ENCODE peak calls at places on chromosomes 2 and 18, in nine cellular contexts. I, E, C, U, M, D, G, H and Y are unnamed samples.

GRCh38 chr2:169891593-169892298 is 64.5 kb downstream of the UBR3 start:
- DNase-seq in G (no peak), C (no peak), U (peak), I (peak), M (peak), E (no peak), H (peak), D (no peak), Y (peak)

GRCh38 chr2:31302940-31303563 is 69.1 kb downstream of the EHD3 start:
- DNase-seq in E (no peak), C (no peak), G (no peak), U (no peak), I (no peak), D (no peak), H (no peak), M (no peak), Y (peak)

GRCh38 chr2:181546086-181546485 is 88.9 kb downstream of the ITGA4 start:
- DNase-seq in M (peak), U (no peak), G (no peak), I (peak), D (no peak), C (no peak), H (no peak), E (no peak), Y (peak)

GRCh38 chr2:148507970-148508369 is 136.6 kb upstream of the EPC2 start:
- DNase-seq in D (no peak), I (no peak), H (no peak), C (no peak), E (no peak), M (no peak), U (no peak), G (no peak), Y (no peak)

GRCh38 chr2:239022437-239023260 is 174.8 kb downstream of the TWIST2 start:
- DNase-seq in E (no peak), U (no peak), M (no peak), H (no peak), C (no peak), I (peak), G (no peak), D (no peak), Y (no peak)

GRCh38 chr18:11387880-11388279 is 221.5 kb upstream of the SLC35G4 start:
- DNase-seq in U (no peak), E (peak), I (peak), M (peak), G (no peak), D (no peak), H (peak), C (no peak), Y (peak)

GRCh38 chr2:51290725-51291124 is 258.8 kb upstream of the NRXN1 start:
- DNase-seq in H (peak), E (no peak), D (no peak), I (peak), U (peak), C (no peak), M (peak), G (no peak), Y (no peak)

GRCh38 chr2:73212448-73213176 is 1.4 kb upstream of the SMYD5 start:
- DNase-seq in M (peak), I (peak), G (peak), E (peak), H (peak), U (peak), D (peak), C (peak), Y (peak)

GRCh38 chr2:179701524-179702110 is 159.8 kb downstream of the ZNF385B start:
- DNase-seq in G (no peak), I (peak), U (no peak), H (no peak), C (no peak), D (no peak), M (peak), E (no peak), Y (peak)

GRCh38 chr18:3269241-3269640 is 7.3 kb downstream of the MYL12B start:
- DNase-seq in C (no peak), E (no peak), H (no peak), D (no peak), G (no peak), M (no peak), U (no peak), I (peak), Y (peak)

GRCh38 chr2:98623657-98624056 is 15.3 kb downstream of the UNC50 start:
- DNase-seq in I (peak), D (no peak), U (no peak), G (no peak), C (no peak), E (no peak), H (peak), M (peak), Y (no peak)

GRCh38 chr2:131577812-131578211 is 50.1 kb downstream of the CCDC74A start:
- DNase-seq in G (no peak), M (no peak), C (no peak), E (no peak), U (no peak), I (no peak), H (no peak), D (no peak), Y (no peak)

GRCh38 chr2:233059797-233060499 is at the start of gene INPP5D:
- DNase-seq in U (no peak), H (no peak), C (no peak), E (no peak), D (no peak), M (no peak), G (no peak), I (no peak), Y (no peak)

GRCh38 chr2:216172493-216172892 is 63.3 kb downstream of the XRCC5 start:
- DNase-seq in G (no peak), E (no peak), C (no peak), D (no peak), H (no peak), U (no peak), M (no peak), I (no peak), Y (no peak)

GRCh38 chr2:237147317-237147716 is 61.6 kb downstream of the COPS8 start:
- DNase-seq in G (no peak), M (no peak), I (no peak), U (no peak), E (no peak), H (no peak), D (no peak), C (no peak), Y (no peak)

GRCh38 chr2:173462908-173463840 is 108.5 kb downstream of the CDCA7 start:
- DNase-seq in D (no peak), C (no peak), E (no peak), I (no peak), G (no peak), H (no peak), M (no peak), U (no peak), Y (no peak)

GRCh38 chr2:127024769-127025356 is 82.1 kb downstream of the BIN1 start:
- DNase-seq in M (peak), E (peak), G (peak), D (no peak), U (no peak), H (peak), C (no peak), I (peak), Y (peak)

GRCh38 chr2:61149074-61149473 is 12.9 kb upstream of the C2orf74 start:
- DNase-seq in M (no peak), C (no peak), G (no peak), H (no peak), E (no peak), U (no peak), D (no peak), I (no peak), Y (no peak)

GRCh38 chr2:166384774-166385173 is 9.0 kb upstream of the SCN9A start:
- DNase-seq in I (peak), C (no peak), E (no peak), M (peak), U (no peak), G (no peak), H (peak), D (no peak), Y (peak)

GRCh38 chr2:20568501-20569463 is 82.1 kb downstream of the HS1BP3 start:
- DNase-seq in C (no peak), D (no peak), G (no peak), M (no peak), E (no peak), H (peak), U (no peak), I (no peak), Y (peak)

GRCh38 chr2:198440833-198441232 is 636.4 kb downstream of the PLCL1 start:
- DNase-seq in M (no peak), H (no peak), C (no peak), E (no peak), U (no peak), D (no peak), I (no peak), G (no peak), Y (peak)

GRCh38 chr2:241570961-241571581 is 12.5 kb downstream of the BOK start:
- DNase-seq in D (no peak), U (no peak), E (no peak), C (no peak), M (no peak), G (no peak), H (no peak), I (no peak), Y (no peak)

GRCh38 chr2:108263425-108263824 is 23.7 kb downstream of the SULT1C3 start:
- DNase-seq in E (no peak), C (no peak), M (no peak), H (no peak), G (no peak), U (no peak), I (no peak), D (no peak), Y (no peak)

GRCh38 chr2:143110759-143111428 is 18.3 kb upstream of the ARHGAP15 start:
- DNase-seq in D (peak), U (peak), I (peak), G (peak), E (no peak), C (no peak), M (peak), H (peak), Y (peak)

GRCh38 chr2:45890819-45891218 is 239.3 kb downstream of the PRKCE start:
- DNase-seq in C (no peak), I (no peak), M (no peak), H (no peak), E (no peak), U (no peak), D (no peak), G (no peak), Y (no peak)

GRCh38 chr2:173669271-173669853 is 295.8 kb downstream of the SP3 start:
- DNase-seq in G (no peak), D (no peak), E (no peak), M (peak), U (no peak), C (no peak), I (no peak), H (no peak), Y (peak)

GRCh38 chr18:79792988-79793355 is 4.8 kb upstream of the KCNG2 start:
- DNase-seq in G (no peak), U (no peak), I (no peak), E (no peak), H (no peak), M (no peak), C (no peak), D (no peak), Y (no peak)

GRCh38 chr2:120512321-120512710 is 166.4 kb downstream of the INHBB start:
- DNase-seq in U (no peak), D (no peak), I (no peak), E (no peak), H (no peak), C (no peak), M (no peak), G (no peak), Y (no peak)

GRCh38 chr2:56542213-56542612 is 358.4 kb downstream of the CCDC85A start:
- DNase-seq in E (no peak), I (no peak), U (no peak), G (no peak), M (no peak), H (no peak), D (no peak), C (no peak), Y (no peak)

DNA sequence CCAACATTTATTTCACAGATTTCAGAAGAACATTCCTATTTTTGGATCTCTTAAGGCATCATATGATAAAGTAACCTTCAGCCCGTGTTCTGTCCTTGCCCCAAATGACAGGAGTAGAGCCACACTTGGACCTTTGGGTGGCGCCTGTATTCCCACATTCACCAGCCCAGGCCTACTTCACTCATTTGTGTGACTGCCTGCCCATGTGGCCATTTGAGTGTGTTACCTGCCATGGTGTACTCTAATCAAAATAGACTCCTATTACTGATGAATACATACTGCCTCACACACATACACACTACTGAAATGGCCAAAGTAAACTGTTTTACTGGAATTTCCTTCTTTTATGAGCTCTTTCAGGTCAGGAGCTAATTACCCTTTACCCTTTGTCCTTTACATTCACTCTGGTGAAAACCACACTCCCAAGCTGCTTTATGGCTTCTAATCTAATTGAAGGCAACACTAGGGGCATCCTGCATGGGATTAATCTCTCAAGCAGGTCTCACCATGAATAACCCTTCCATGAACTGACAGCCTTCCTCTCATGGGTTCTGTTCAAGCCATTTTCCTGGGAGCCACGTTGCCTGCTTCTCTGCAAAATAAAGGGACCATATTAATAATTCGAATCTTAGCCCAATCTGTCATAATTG is 271.0 kb upstream of the GALNT5 start:
- DNase-seq in M (no peak), G (no peak), I (no peak), C (no peak), D (no peak), U (no peak), E (no peak), H (no peak), Y (no peak)
- TF ChIP-seq CTCF in M (no peak), G (peak), I (no peak), C (no peak), D (no peak), U (no peak), E (no peak), H (no peak), Y (no peak)

GRCh38 chr18:54684786-54685185 is 93.7 kb downstream of the DYNAP start:
- DNase-seq in D (no peak), C (no peak), I (no peak), G (no peak), M (no peak), U (no peak), H (peak), E (no peak), Y (no peak)
- H3K4me3 ChIP-seq in D (no peak), C (no peak), I (no peak), G (no peak), M (no peak), U (no peak), H (no peak), E (no peak), Y (no peak)

DNA sequence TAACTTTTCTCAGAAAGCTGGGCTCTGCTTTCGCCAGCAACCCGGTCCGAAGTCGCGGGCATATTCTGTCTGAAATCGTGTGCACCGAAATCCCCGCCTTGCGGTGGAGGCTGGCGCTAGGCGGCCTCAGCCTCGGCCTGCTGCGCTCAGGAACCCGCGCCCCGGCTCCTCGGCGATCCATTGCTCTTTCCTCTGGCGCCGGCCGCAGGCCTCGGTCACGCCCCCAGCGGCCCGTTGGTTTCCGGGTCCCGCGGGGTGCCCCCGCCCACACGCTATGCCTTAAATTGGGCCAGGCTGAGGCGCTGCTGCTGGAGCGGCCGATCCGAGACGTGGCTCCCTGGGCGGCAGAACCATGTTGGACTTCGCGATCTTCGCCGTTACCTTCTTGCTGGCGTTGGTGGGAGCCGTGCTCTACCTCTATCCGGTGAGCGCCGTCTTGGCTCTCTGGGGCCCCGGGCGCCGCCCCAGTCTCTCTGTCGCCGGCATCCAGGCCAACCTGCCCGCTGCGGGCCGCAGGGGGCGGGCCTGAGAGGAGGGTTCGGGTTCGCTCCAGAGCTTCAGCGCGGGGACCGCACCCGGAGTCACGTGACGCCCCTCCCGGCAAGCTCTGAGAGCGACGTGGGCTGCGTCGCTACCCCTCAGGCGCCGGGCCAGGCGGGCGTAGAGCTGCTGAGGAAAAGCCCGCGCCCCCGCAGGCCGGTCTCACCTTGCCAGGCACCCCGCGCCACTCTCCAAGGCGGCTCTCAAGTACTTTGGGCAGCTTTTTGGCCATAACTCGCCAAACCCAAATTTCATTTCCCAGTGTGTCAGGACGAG is at the start of gene CYP20A1:
- DNase-seq in H (peak), M (peak), D (peak), C (peak), I (peak), E (peak), U (peak), G (peak), Y (peak)
- TF ChIP-seq CTCF in H (peak), M (peak), D (peak), C (peak), I (peak), E (no peak), U (peak), G (peak), Y (peak)

GRCh38 chr2:58428286-58428552 is 187.1 kb upstream of the FANCL start:
- DNase-seq in I (peak), U (no peak), D (no peak), E (no peak), G (peak), C (no peak), H (peak), M (no peak), Y (peak)

GRCh38 chr2:58427572-58428285 is 186.6 kb upstream of the FANCL start:
- DNase-seq in E (no peak), C (no peak), I (peak), G (peak), U (no peak), D (no peak), H (peak), M (peak), Y (peak)

GRCh38 chr2:58425368-58425767 is 184.2 kb upstream of the FANCL start:
- DNase-seq in U (no peak), G (no peak), E (no peak), H (no peak), C (no peak), I (no peak), M (no peak), D (no peak), Y (no peak)

GRCh38 chr2:58429285-58429874 is 188.3 kb upstream of the FANCL start:
- DNase-seq in G (no peak), C (no peak), I (no peak), H (no peak), D (no peak), E (no peak), U (no peak), M (no peak), Y (no peak)

DNA sequence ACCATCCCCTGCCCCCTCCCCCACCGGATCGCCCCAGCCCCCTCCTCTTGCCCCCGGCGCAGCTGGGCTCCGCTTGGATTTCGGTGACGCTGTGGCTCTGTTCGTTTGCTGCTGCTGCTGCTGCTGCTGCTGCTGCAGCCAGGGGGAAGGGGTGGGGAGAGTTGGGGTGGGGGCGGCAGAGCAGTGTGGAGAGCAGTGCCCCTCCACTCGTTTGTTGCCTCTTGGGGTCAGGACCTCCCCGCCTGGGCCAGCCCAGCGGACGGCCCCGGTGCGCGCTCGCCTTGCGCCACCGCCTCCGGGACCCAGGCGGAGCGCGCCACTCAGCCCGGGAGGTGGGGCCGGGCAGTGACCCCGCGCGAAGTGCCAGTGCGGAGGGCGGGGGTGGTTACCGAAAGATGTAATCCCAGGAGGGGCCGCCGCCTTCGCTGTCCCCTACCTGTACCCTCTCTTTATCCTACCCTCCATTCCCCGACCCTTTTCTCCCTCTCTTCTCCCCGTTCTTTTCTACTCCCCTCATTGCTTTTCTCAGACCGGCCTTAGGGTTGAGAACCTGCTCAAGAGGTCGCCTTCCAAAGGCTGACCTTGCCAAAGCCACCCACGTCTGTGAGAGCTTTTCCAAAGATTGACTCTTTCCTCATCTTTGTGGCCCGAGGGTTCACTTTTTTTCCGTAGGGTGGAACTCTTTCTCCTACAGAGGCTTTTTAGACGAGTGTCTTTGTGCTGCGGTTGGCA is 187.6 kb upstream of the FANCL start:
- DNase-seq in H (no peak), E (peak), U (no peak), G (peak), C (no peak), I (peak), D (no peak), M (no peak), Y (no peak)
- H3K4me3 ChIP-seq in H (peak), E (no peak), U (no peak), G (peak), C (no peak), I (no peak), D (no peak), M (no peak), Y (peak)